ENCODE peak calls at places on chromosomes 13 and 19, in nine cellular contexts. W is HS-27A, X is midbrain, G is NCI-H526 treated with DMSO at 0.1 percent for 48 hours, K is breast epithelium, D is epithelial cell of esophagus, B is nucleus accumbens, A is heart left ventricle, R is frontal cortex. P is an unnamed sample.
A peak's percentile ranks its signal among the peaks of the same experiment; 100 is the strongest.

GRCh38 chr19:3097442-3097871 is 3.3 kb downstream of the GNA11 start:
- DNase-seq in W (no peak), X (no peak), G (no peak), K (no peak), D (no peak), B (no peak), A (peak; percentile 45), R (no peak), P (no peak)

GRCh38 chr13:54034047-54034446 is 1005.4 kb downstream of the OLFM4 start:
- DNase-seq in W (no peak), X (no peak), G (no peak), K (no peak), D (no peak), B (no peak), A (no peak), R (no peak), P (no peak)

GRCh38 chr13:29676535-29676934 is 81.0 kb upstream of the SLC7A1 start:
- DNase-seq in W (no peak), X (no peak), G (no peak), K (no peak), D (peak; percentile 58), B (no peak), A (no peak), R (no peak), P (no peak)

GRCh38 chr13:93723316-93723715 is 496.7 kb downstream of the GPC6 start:
- DNase-seq in W (no peak), X (no peak), G (no peak), K (no peak), D (no peak), B (no peak), A (no peak), R (no peak), P (no peak)

GRCh38 chr19:15369594-15369891 is 10.0 kb downstream of the AKAP8 start:
- DNase-seq in W (no peak), X (no peak), G (no peak), K (no peak), D (no peak), B (no peak), A (no peak), R (no peak), P (no peak)

GRCh38 chr19:48738557-48739399 is 1.6 kb downstream of the RASIP1 start:
- DNase-seq in W (peak; percentile 38), X (peak; percentile 70), G (peak; percentile 95), K (peak; percentile 90), D (peak; percentile 95), B (peak; percentile 72), A (peak; percentile 96), R (peak; percentile 96), P (peak; percentile 98)

GRCh38 chr19:7211191-7211988 is 82.8 kb downstream of the INSR start:
- DNase-seq in W (no peak), X (no peak), G (no peak), K (no peak), D (no peak), B (no peak), A (peak; percentile 75), R (no peak), P (no peak)

GRCh38 chr19:50719566-50719965 is at the start of gene SHANK1:
- DNase-seq in W (no peak), X (no peak), G (no peak), K (no peak), D (no peak), B (no peak), A (no peak), R (no peak), P (no peak)

GRCh38 chr13:73532582-73532981 is 473.8 kb downstream of the KLF5 start:
- DNase-seq in W (no peak), X (no peak), G (no peak), K (no peak), D (no peak), B (no peak), A (no peak), R (no peak), P (no peak)

GRCh38 chr13:56837161-56837560 is 303.6 kb upstream of the PRR20A start:
- DNase-seq in W (no peak), X (no peak), G (no peak), K (no peak), D (no peak), B (no peak), A (no peak), R (no peak), P (no peak)

GRCh38 chr19:1273263-1274041 is 1.9 kb upstream of the FAM174C start:
- DNase-seq in W (no peak), X (peak; percentile 2), G (no peak), K (no peak), D (no peak), B (no peak), A (no peak), R (no peak), P (no peak)

GRCh38 chr13:48415516-48415915 is 2.6 kb upstream of the LPAR6 start:
- DNase-seq in W (no peak), X (no peak), G (no peak), K (no peak), D (no peak), B (no peak), A (no peak), R (no peak), P (no peak)

GRCh38 chr13:110305949-110306339 is 1.0 kb downstream of the COL4A1 start:
- DNase-seq in W (no peak), X (no peak), G (no peak), K (no peak), D (no peak), B (no peak), A (no peak), R (no peak), P (no peak)

GRCh38 chr19:13097331-13098258 is 5.1 kb downstream of the LYL1 start:
- DNase-seq in W (no peak), X (no peak), G (no peak), K (no peak), D (no peak), B (no peak), A (peak; percentile 70), R (no peak), P (peak; percentile 24)

GRCh38 chr13:103007427-103007762 is 58.8 kb downstream of the SLC10A2 start:
- DNase-seq in W (no peak), X (no peak), G (no peak), K (no peak), D (no peak), B (no peak), A (no peak), R (no peak), P (no peak)

GRCh38 chr13:110869805-110870706 is 44.8 kb downstream of the ANKRD10 start:
- DNase-seq in W (peak; percentile 94), X (no peak), G (no peak), K (peak; percentile 90), D (peak; percentile 100), B (no peak), A (peak; percentile 97), R (peak; percentile 68), P (peak; percentile 83)

GRCh38 chr13:110772091-110772984 is 58.8 kb downstream of the ING1 start:
- DNase-seq in W (no peak), X (no peak), G (no peak), K (no peak), D (no peak), B (no peak), A (no peak), R (no peak), P (no peak)

GRCh38 chr19:17703823-17704463 is 15.3 kb upstream of the MAP1S start:
- DNase-seq in W (no peak), X (peak; percentile 57), G (no peak), K (no peak), D (peak; percentile 27), B (peak; percentile 15), A (no peak), R (peak; percentile 61), P (no peak)

GRCh38 chr13:112996671-112997091 is 27.7 kb downstream of the MCF2L start:
- DNase-seq in W (no peak), X (no peak), G (no peak), K (no peak), D (no peak), B (no peak), A (no peak), R (no peak), P (no peak)

GRCh38 chr19:21569497-21569870 is 64.1 kb downstream of the ZNF429 start:
- DNase-seq in W (no peak), X (peak; percentile 81), G (no peak), K (peak; percentile 63), D (peak; percentile 6), B (peak; percentile 33), A (no peak), R (no peak), P (no peak)

GRCh38 chr19:17329061-17329767 is 5.4 kb downstream of the ANO8 start:
- DNase-seq in W (no peak), X (no peak), G (no peak), K (no peak), D (no peak), B (no peak), A (no peak), R (no peak), P (no peak)

GRCh38 chr13:95481051-95481775 is 71.3 kb upstream of the CLDN10 start:
- DNase-seq in W (no peak), X (no peak), G (no peak), K (no peak), D (peak; percentile 25), B (no peak), A (no peak), R (no peak), P (no peak)

GRCh38 chr13:79898202-79898826 is 417.4 kb downstream of the NDFIP2 start:
- DNase-seq in W (no peak), X (no peak), G (no peak), K (no peak), D (no peak), B (no peak), A (no peak), R (no peak), P (no peak)

GRCh38 chr19:5961969-5962945 is 15.7 kb downstream of the RANBP3 start:
- DNase-seq in W (no peak), X (peak; percentile 34), G (no peak), K (peak; percentile 41), D (peak; percentile 53), B (no peak), A (no peak), R (peak; percentile 63), P (peak; percentile 11)

GRCh38 chr13:91576590-91576989 is 178.2 kb downstream of the GPC5 start:
- DNase-seq in W (no peak), X (no peak), G (peak; percentile 7), K (no peak), D (no peak), B (no peak), A (no peak), R (no peak), P (no peak)

GRCh38 chr19:15251749-15252397 is 19.6 kb upstream of the EPHX3 start:
- DNase-seq in W (peak; percentile 73), X (no peak), G (no peak), K (peak; percentile 58), D (peak; percentile 68), B (no peak), A (peak; percentile 89), R (no peak), P (peak; percentile 14)

GRCh38 chr13:97567510-97568243 is 133.7 kb downstream of the RAP2A start:
- DNase-seq in W (no peak), X (peak; percentile 0), G (no peak), K (peak; percentile 75), D (peak; percentile 92), B (no peak), A (no peak), R (no peak), P (peak; percentile 47)

GRCh38 chr19:16945364-16945714 is 56.5 kb downstream of the F2RL3 start:
- DNase-seq in W (no peak), X (no peak), G (no peak), K (no peak), D (no peak), B (no peak), A (no peak), R (no peak), P (no peak)

GRCh38 chr19:9474975-9475374 is 23.4 kb downstream of the ZNF560 start:
- DNase-seq in W (no peak), X (no peak), G (no peak), K (no peak), D (peak; percentile 43), B (no peak), A (no peak), R (no peak), P (no peak)

GRCh38 chr19:55082023-55082851 is 6.6 kb downstream of the EPS8L1 start:
- DNase-seq in W (no peak), X (no peak), G (no peak), K (no peak), D (peak; percentile 38), B (no peak), A (peak; percentile 64), R (no peak), P (no peak)

P was measured in Calu3.